ENCODE peak calls at places on chromosomes 2 and 18, in eight cellular contexts. T, X, J, G, R, O, F and C are unnamed samples.

GRCh38 chr2:158773121-158773520 is 22.0 kb upstream of the DAPL1 start:
- DNase-seq in T (no peak), X (no peak), J (peak), G (peak), R (no peak), O (no peak), F (no peak), C (peak)

GRCh38 chr2:48399828-48400552 is 130.0 kb upstream of the STON1 start:
- DNase-seq in T (no peak), X (no peak), J (no peak), G (no peak), R (no peak), O (no peak), F (no peak), C (no peak)

GRCh38 chr2:75853441-75853840 is 142.7 kb upstream of the GCFC2 start:
- DNase-seq in T (no peak), X (no peak), J (no peak), G (peak), R (no peak), O (no peak), F (no peak), C (no peak)

GRCh38 chr2:149860276-149860921 is 272.8 kb upstream of the MMADHC start:
- DNase-seq in T (no peak), X (peak), J (peak), G (peak), R (no peak), O (no peak), F (no peak), C (peak)

GRCh38 chr2:121136323-121136722 is 148.7 kb downstream of the TFCP2L1 start:
- DNase-seq in T (no peak), X (no peak), J (no peak), G (no peak), R (no peak), O (no peak), F (no peak), C (no peak)

GRCh38 chr2:47239119-47239969 is 84.2 kb upstream of the STPG4 start:
- DNase-seq in T (no peak), X (no peak), J (no peak), G (no peak), R (no peak), O (peak), F (no peak), C (no peak)

GRCh38 chr18:13455960-13456471 is 237.5 kb downstream of the LDLRAD4 start:
- DNase-seq in T (no peak), X (no peak), J (no peak), G (no peak), R (no peak), O (no peak), F (no peak), C (no peak)

GRCh38 chr2:47950340-47951280 is 44.3 kb upstream of the FBXO11 start:
- DNase-seq in T (no peak), X (no peak), J (no peak), G (no peak), R (no peak), O (no peak), F (no peak), C (no peak)

GRCh38 chr2:232522014-232522854 is 2.0 kb downstream of the PRSS56 start:
- DNase-seq in T (peak), X (peak), J (no peak), G (no peak), R (no peak), O (peak), F (no peak), C (peak)

GRCh38 chr18:31079973-31080372 is 22.2 kb downstream of the DSC2 start:
- DNase-seq in T (no peak), X (no peak), J (no peak), G (no peak), R (no peak), O (no peak), F (no peak), C (no peak)

GRCh38 chr2:73920577-73921545 is 5.8 kb upstream of the DGUOK start:
- DNase-seq in T (peak), X (no peak), J (peak), G (no peak), R (no peak), O (peak), F (peak), C (peak)

GRCh38 chr2:204692790-204693189 is 147.5 kb downstream of the PARD3B start:
- DNase-seq in T (no peak), X (no peak), J (no peak), G (no peak), R (no peak), O (no peak), F (no peak), C (no peak)

GRCh38 chr2:98378901-98379300 is 32.6 kb downstream of the CNGA3 start:
- DNase-seq in T (no peak), X (peak), J (peak), G (peak), R (peak), O (no peak), F (no peak), C (peak)